ENCODE peak calls at places on chromosome 5, in seven cellular contexts. M is CD8-positive, alpha-beta memory T cell; S is heart left ventricle; L is H7; G is GM12865; P is skeletal muscle cell; E is PC-9. F is an unnamed sample.

GRCh38 chr5:157670662-157671591 is at the start of gene C5orf52:
- DNase-seq in M (peak; percentile 7), S (peak; percentile 33), L (peak; percentile 33), G (peak; percentile 31), P (no peak), E (no peak), F (peak; percentile 44)

GRCh38 chr5:179870403-179870903 is 11.8 kb upstream of the MRNIP start:
- DNase-seq in M (no peak), S (peak; percentile 64), L (peak; percentile 93), G (peak; percentile 31), P (no peak), E (no peak), F (no peak)

GRCh38 chr5:61732376-61732775 is 400.3 kb downstream of the ZSWIM6 start:
- DNase-seq in M (no peak), S (no peak), L (peak; percentile 26), G (no peak), P (no peak), E (no peak), F (no peak)

GRCh38 chr5:164324239-164324638 is 818.8 kb downstream of the MAT2B start:
- DNase-seq in M (no peak), S (no peak), L (no peak), G (no peak), P (no peak), E (no peak), F (no peak)

GRCh38 chr5:57532513-57533497 is 50.2 kb upstream of the ACTBL2 start:
- DNase-seq in M (no peak), S (no peak), L (no peak), G (no peak), P (no peak), E (no peak), F (no peak)

GRCh38 chr5:33166971-33167370 is 273.8 kb upstream of the TARS1 start:
- DNase-seq in M (no peak), S (no peak), L (no peak), G (no peak), P (no peak), E (no peak), F (no peak)

GRCh38 chr5:75055727-75056144 is 3.4 kb upstream of the GCNT4 start:
- DNase-seq in M (no peak), S (no peak), L (peak; percentile 40), G (no peak), P (no peak), E (peak; percentile 31), F (no peak)

GRCh38 chr5:157785781-157786180 is 42.3 kb downstream of the LSM11 start:
- DNase-seq in M (no peak), S (no peak), L (no peak), G (no peak), P (no peak), E (no peak), F (no peak)

GRCh38 chr5:139167533-139167932 is 30.6 kb downstream of the SIL1 start:
- DNase-seq in M (no peak), S (no peak), L (no peak), G (no peak), P (no peak), E (no peak), F (no peak)

GRCh38 chr5:89034588-89034987 is 151.6 kb upstream of the MEF2C start:
- DNase-seq in M (no peak), S (no peak), L (no peak), G (peak; percentile 25), P (no peak), E (peak; percentile 32), F (no peak)

GRCh38 chr5:145835839-145836222 is 689 bp upstream of the PRELID2 start:
- DNase-seq in M (no peak), S (no peak), L (no peak), G (no peak), P (no peak), E (no peak), F (no peak)
- H3K4me3 ChIP-seq in M (peak overlapping the region; percentile 25), S (peak overlapping the region; percentile 73), L (peak overlapping the region; percentile 78), G (no peak overlapping the region), P (peak overlapping the region; percentile 62), E (peak overlapping the region; percentile 71), F (no peak overlapping the region)

GRCh38 chr5:5721881-5722280 is 299.4 kb downstream of the ICE1 start:
- DNase-seq in M (no peak), S (no peak), L (no peak), G (no peak), P (no peak), E (no peak), F (no peak)
- H3K4me3 ChIP-seq in M (no peak overlapping the region), S (no peak overlapping the region), L (no peak overlapping the region), G (no peak overlapping the region), P (no peak overlapping the region), E (no peak overlapping the region), F (no peak overlapping the region)

DNA sequence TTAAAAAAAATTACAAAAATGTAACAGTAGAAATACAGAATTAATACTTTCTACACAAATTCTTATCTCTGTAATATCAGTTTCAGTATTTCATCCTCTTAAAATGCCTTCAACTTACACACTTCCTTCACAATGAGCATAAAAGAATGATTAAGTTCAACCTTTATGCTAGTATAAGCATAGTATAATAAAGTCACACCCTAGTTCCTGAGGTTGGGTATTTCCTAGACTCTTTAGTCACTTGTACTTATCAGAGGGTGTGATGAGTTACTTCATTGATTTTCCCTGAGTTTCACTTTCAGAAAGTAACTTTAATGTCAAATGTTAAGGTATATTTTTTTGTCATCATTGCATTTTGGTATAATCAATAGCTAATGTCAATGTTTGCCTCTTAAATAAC is 302.4 kb downstream of the PDE4D start:
- DNase-seq in M (no peak), S (no peak), L (no peak), G (peak; percentile 18), P (no peak), E (no peak), F (peak; percentile 52)
- H3K4me3 ChIP-seq in M (no peak overlapping the region), S (no peak overlapping the region), L (no peak overlapping the region), G (no peak overlapping the region), P (no peak overlapping the region), E (no peak overlapping the region), F (no peak overlapping the region)

DNA sequence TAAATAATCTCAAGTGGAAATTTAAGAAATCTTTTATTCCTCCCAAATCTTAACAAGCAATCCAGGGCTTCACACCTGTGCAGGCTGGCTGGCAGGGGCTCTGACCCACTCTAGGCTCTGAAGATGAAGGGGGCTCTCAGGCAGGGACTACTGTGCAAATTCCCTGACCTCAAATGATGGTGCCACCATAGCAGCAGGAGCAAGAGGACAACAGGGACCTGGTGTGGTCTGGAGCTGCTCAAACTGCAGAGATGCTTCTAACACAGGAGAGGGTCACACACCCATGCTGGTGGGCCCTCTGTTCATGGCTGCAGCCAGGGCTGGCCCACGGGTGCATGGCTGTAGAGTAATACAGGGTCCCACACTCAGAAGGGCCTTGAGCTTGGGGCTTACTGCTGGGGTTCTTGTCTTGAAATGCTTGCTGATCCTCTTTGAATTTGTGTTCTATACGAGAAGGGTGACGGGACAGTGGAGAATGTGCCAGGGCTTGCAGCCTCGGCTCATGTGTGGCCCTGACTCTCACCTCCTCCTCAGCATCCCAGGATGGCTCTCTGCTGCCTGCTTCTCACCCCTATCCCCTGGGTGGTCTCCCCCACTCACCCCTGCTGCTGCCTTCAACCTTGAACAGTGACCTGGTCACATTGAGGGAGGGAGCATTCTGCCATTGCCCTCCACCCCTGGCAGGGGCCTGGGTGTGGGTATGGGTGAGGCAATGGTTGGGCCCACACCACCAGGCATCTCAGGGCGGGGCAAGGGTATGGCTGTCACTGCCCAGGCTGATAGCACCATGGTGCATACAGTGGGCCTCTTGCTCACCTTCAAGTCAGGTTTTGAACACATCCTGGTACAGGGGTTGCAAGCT is 191.7 kb downstream of the FSTL4 start:
- DNase-seq in M (no peak), S (no peak), L (no peak), G (no peak), P (no peak), E (no peak), F (no peak)
- H3K4me3 ChIP-seq in M (no peak overlapping the region), S (no peak overlapping the region), L (no peak overlapping the region), G (no peak overlapping the region), P (no peak overlapping the region), E (no peak overlapping the region), F (no peak overlapping the region)

GRCh38 chr5:131381011-131381410 is 117.2 kb downstream of the CDC42SE2 start:
- DNase-seq in M (no peak), S (no peak), L (no peak), G (peak; percentile 27), P (no peak), E (no peak), F (no peak)

GRCh38 chr5:131379071-131379538 is 115.3 kb downstream of the CDC42SE2 start:
- DNase-seq in M (peak; percentile 22), S (no peak), L (no peak), G (peak; percentile 73), P (no peak), E (no peak), F (peak; percentile 33)

GRCh38 chr5:131377785-131378325 is 114.0 kb downstream of the CDC42SE2 start:
- DNase-seq in M (no peak), S (no peak), L (no peak), G (no peak), P (no peak), E (no peak), F (no peak)

GRCh38 chr5:131381792-131382191 is 117.9 kb downstream of the CDC42SE2 start:
- DNase-seq in M (no peak), S (no peak), L (no peak), G (peak; percentile 91), P (no peak), E (no peak), F (peak; percentile 40)

GRCh38 chr5:131379723-131380122 is 115.9 kb downstream of the CDC42SE2 start:
- DNase-seq in M (peak; percentile 87), S (peak; percentile 12), L (no peak), G (peak; percentile 86), P (peak; percentile 22), E (no peak), F (peak; percentile 67)
- H3K4me3 ChIP-seq in M (no peak overlapping the region), S (no peak overlapping the region), L (no peak overlapping the region), G (peak overlapping the region; percentile 32), P (no peak overlapping the region), E (no peak overlapping the region), F (peak overlapping the region; percentile 19)

GRCh38 chr5:1873242-1873959 is 9.3 kb downstream of the IRX4 start:
- DNase-seq in M (no peak), S (no peak), L (no peak), G (no peak), P (no peak), E (no peak), F (no peak)

GRCh38 chr5:1875481-1875842 is 7.3 kb downstream of the IRX4 start:
- DNase-seq in M (no peak), S (no peak), L (peak; percentile 82), G (no peak), P (no peak), E (no peak), F (no peak)

GRCh38 chr5:1875843-1876671 is 6.7 kb downstream of the IRX4 start:
- DNase-seq in M (no peak), S (no peak), L (peak; percentile 87), G (no peak), P (no peak), E (no peak), F (no peak)

GRCh38 chr5:1874348-1874747 is 8.4 kb downstream of the IRX4 start:
- DNase-seq in M (no peak), S (no peak), L (no peak), G (no peak), P (no peak), E (no peak), F (no peak)

GRCh38 chr5:1874820-1875219 is 7.9 kb downstream of the IRX4 start:
- DNase-seq in M (no peak), S (no peak), L (peak; percentile 87), G (no peak), P (no peak), E (no peak), F (no peak)
- H3K4me3 ChIP-seq in M (no peak overlapping the region), S (no peak overlapping the region), L (peak overlapping the region; percentile 23), G (no peak overlapping the region), P (no peak overlapping the region), E (no peak overlapping the region), F (no peak overlapping the region)